ENCODE peak calls at places on chromosomes 13 and 19, in six cellular contexts. L is hepatocyte, N is thoracic aorta, Y is GM06990, X is lower leg skin, S is transverse colon. G is an unnamed sample.

GRCh38 chr13:25898991-25899390 is 152.8 kb downstream of the SHISA2 start:
- DNase-seq in L (no peak), N (no peak), Y (no peak), X (no peak), S (no peak), G (no peak)

GRCh38 chr13:23771966-23772365 is 117.2 kb downstream of the MIPEP start:
- DNase-seq in L (no peak), N (no peak), Y (no peak), X (no peak), S (no peak), G (peak; percentile 54)

GRCh38 chr19:39557791-39558622 is 18.0 kb upstream of the EID2 start:
- DNase-seq in L (peak; percentile 17), N (no peak), Y (peak; percentile 35), X (no peak), S (no peak), G (peak; percentile 52)

GRCh38 chr19:29532097-29532496 is 6.3 kb downstream of the VSTM2B start:
- DNase-seq in L (no peak), N (no peak), Y (no peak), X (no peak), S (no peak), G (no peak)

GRCh38 chr13:50594276-50594970 is 249.1 kb downstream of the DLEU7 start:
- DNase-seq in L (no peak), N (no peak), Y (peak; percentile 80), X (no peak), S (peak; percentile 40), G (peak; percentile 16)

GRCh38 chr19:32717496-32717895 is 2.1 kb upstream of the TDRD12 start:
- DNase-seq in L (no peak), N (no peak), Y (no peak), X (no peak), S (no peak), G (no peak)

GRCh38 chr19:35403116-35403760 is 32.4 kb downstream of the GPR42 start:
- DNase-seq in L (no peak), N (no peak), Y (no peak), X (no peak), S (no peak), G (no peak)

GRCh38 chr13:110166598-110166997 is 140.4 kb downstream of the COL4A1 start:
- DNase-seq in L (no peak), N (no peak), Y (no peak), X (no peak), S (no peak), G (no peak)

GRCh38 chr13:113670541-113670940 is 3.5 kb downstream of the GRK1 start:
- DNase-seq in L (no peak), N (no peak), Y (no peak), X (no peak), S (peak; percentile 3), G (no peak)

GRCh38 chr19:10286803-10287737 is at the start of gene ICAM4:
- DNase-seq in L (peak; percentile 67), N (no peak), Y (peak; percentile 69), X (no peak), S (peak; percentile 48), G (peak; percentile 92)

GRCh38 chr13:26168835-26169234 is 53.3 kb downstream of the RNF6 start:
- DNase-seq in L (no peak), N (no peak), Y (no peak), X (no peak), S (no peak), G (no peak)

GRCh38 chr19:11090264-11091032 is 1.2 kb downstream of the LDLR start:
- DNase-seq in L (peak; percentile 98), N (peak; percentile 97), Y (peak; percentile 97), X (peak; percentile 98), S (peak; percentile 99), G (peak; percentile 98)

GRCh38 chr19:49324801-49325491 is at the start of gene SLC6A16:
- DNase-seq in L (no peak), N (no peak), Y (no peak), X (no peak), S (no peak), G (no peak)

GRCh38 chr13:41934120-41934519 is 26.8 kb downstream of the VWA8 start:
- DNase-seq in L (no peak), N (no peak), Y (no peak), X (no peak), S (no peak), G (no peak)

GRCh38 chr13:43078399-43078798 is 55.0 kb downstream of the DNAJC15 start:
- DNase-seq in L (no peak), N (no peak), Y (no peak), X (no peak), S (no peak), G (no peak)

GRCh38 chr13:60370343-60370742 is 26.7 kb upstream of the TDRD3 start:
- DNase-seq in L (no peak), N (no peak), Y (no peak), X (no peak), S (no peak), G (no peak)

GRCh38 chr13:24146961-24147569 is 13.5 kb upstream of the SPATA13 start:
- DNase-seq in L (no peak), N (no peak), Y (no peak), X (no peak), S (no peak), G (no peak)

GRCh38 chr13:43122706-43123268 is 99.4 kb downstream of the DNAJC15 start:
- DNase-seq in L (no peak), N (no peak), Y (no peak), X (no peak), S (no peak), G (no peak)

GRCh38 chr19:9793051-9793591 is 24.6 kb upstream of the ZNF846 start:
- DNase-seq in L (peak; percentile 83), N (peak; percentile 31), Y (no peak), X (peak; percentile 55), S (peak; percentile 66), G (peak; percentile 65)

GRCh38 chr19:48244289-48244688 is 11.4 kb downstream of the CARD8 start:
- DNase-seq in L (no peak), N (no peak), Y (no peak), X (no peak), S (no peak), G (peak; percentile 25)

GRCh38 chr13:109389892-109390345 is 396.5 kb downstream of the IRS2 start:
- DNase-seq in L (no peak), N (no peak), Y (no peak), X (no peak), S (no peak), G (peak; percentile 88)

GRCh38 chr19:46537136-46538097 is 41.8 kb upstream of the PNMA8B start:
- DNase-seq in L (peak; percentile 59), N (no peak), Y (no peak), X (no peak), S (peak; percentile 70), G (peak; percentile 65)

GRCh38 chr19:54684537-54684936 is 21.8 kb downstream of the LILRB4 start:
- DNase-seq in L (no peak), N (no peak), Y (no peak), X (no peak), S (no peak), G (peak; percentile 14)

GRCh38 chr13:34515201-34515600 is 426.9 kb upstream of the NBEA start:
- DNase-seq in L (no peak), N (no peak), Y (no peak), X (no peak), S (no peak), G (no peak)

GRCh38 chr19:49912965-49913685 is 15.9 kb upstream of the ATF5 start:
- DNase-seq in L (peak; percentile 59), N (no peak), Y (no peak), X (no peak), S (no peak), G (peak; percentile 61)

GRCh38 chr13:33206425-33206824 is 79.1 kb downstream of the STARD13 start:
- DNase-seq in L (no peak), N (no peak), Y (no peak), X (no peak), S (no peak), G (no peak)

GRCh38 chr19:17296278-17296677 is 6.9 kb downstream of the ABHD8 start:
- DNase-seq in L (no peak), N (no peak), Y (no peak), X (no peak), S (no peak), G (peak; percentile 55)
- TF ChIP-seq CTCF in L (no peak), N (no peak), Y (no peak), X (no peak), S (no peak), G (peak; percentile 31)

GRCh38 chr13:97122381-97122996 is 99.6 kb upstream of the MBNL2 start:
- DNase-seq in L (no peak), N (no peak), Y (no peak), X (no peak), S (no peak), G (peak; percentile 80)

GRCh38 chr13:97127842-97128241 is 94.3 kb upstream of the MBNL2 start:
- DNase-seq in L (no peak), N (no peak), Y (no peak), X (no peak), S (no peak), G (no peak)

GRCh38 chr13:97124237-97124636 is 97.9 kb upstream of the MBNL2 start:
- DNase-seq in L (no peak), N (no peak), Y (no peak), X (no peak), S (no peak), G (no peak)

GRCh38 chr13:97125810-97126738 is 96.1 kb upstream of the MBNL2 start:
- DNase-seq in L (peak; percentile 64), N (no peak), Y (peak; percentile 56), X (peak; percentile 66), S (no peak), G (peak; percentile 64)

GRCh38 chr13:97125051-97125809 is 96.9 kb upstream of the MBNL2 start:
- DNase-seq in L (peak; percentile 88), N (no peak), Y (peak; percentile 61), X (peak; percentile 79), S (no peak), G (peak; percentile 91)
- TF ChIP-seq CTCF in L (peak; percentile 31), N (no peak), Y (peak; percentile 18), X (no peak), S (no peak), G (peak; percentile 52)

GRCh38 chr19:34135401-34135800 is 36.9 kb upstream of the LSM14A start:
- DNase-seq in L (no peak), N (no peak), Y (no peak), X (no peak), S (no peak), G (no peak)
- TF ChIP-seq CTCF in L (no peak), N (no peak), Y (no peak), X (no peak), S (no peak), G (no peak)

GRCh38 chr13:28678809-28679208 is 19.9 kb downstream of the POMP start:
- DNase-seq in L (no peak), N (no peak), Y (no peak), X (no peak), S (no peak), G (peak; percentile 25)
- TF ChIP-seq CTCF in L (peak; percentile 16), N (no peak), Y (peak; percentile 8), X (no peak), S (no peak), G (peak; percentile 42)

GRCh38 chr13:71320452-71320851 is 546.6 kb downstream of the DACH1 start:
- DNase-seq in L (peak; percentile 23), N (no peak), Y (no peak), X (no peak), S (no peak), G (peak; percentile 62)
- TF ChIP-seq CTCF in L (peak; percentile 46), N (no peak), Y (peak; percentile 59), X (no peak), S (peak; percentile 7), G (peak; percentile 68)

G was measured in choroid plexus epithelial cell.